ENCODE peak calls at places on chromosome 3, in nine cellular contexts. One of them, this sample, is unnamed. For H3K4me1, the result is how much of the 10 kb centered on the place peaks cover.

GRCh38 chr3:183591881-183592521 is 36.5 kb upstream of the KLHL6 start:
- DNase-seq in sigmoid colon: no peak
- DNase-seq in right lobe of liver: no peak
- DNase-seq in suprapubic skin: no peak
- DNase-seq in body of pancreas: no peak
- DNase-seq in heart left ventricle: no peak
- DNase-seq in spleen: no peak
- DNase-seq in upper lobe of left lung: no peak
- DNase-seq in gastrocnemius medialis: no peak
- DNase-seq in this sample: no peak

GRCh38 chr3:8421267-8421666 is 80.4 kb upstream of the LMCD1 start:
- DNase-seq in spleen: no peak
- DNase-seq in sigmoid colon: no peak
- DNase-seq in right lobe of liver: no peak
- DNase-seq in upper lobe of left lung: no peak
- DNase-seq in heart left ventricle: no peak
- DNase-seq in body of pancreas: no peak
- DNase-seq in gastrocnemius medialis: no peak
- DNase-seq in suprapubic skin: no peak
- DNase-seq in this sample: no peak

GRCh38 chr3:19457449-19457848 is 309.1 kb downstream of the KCNH8 start:
- DNase-seq in heart left ventricle: no peak
- DNase-seq in body of pancreas: no peak
- DNase-seq in upper lobe of left lung: no peak
- DNase-seq in suprapubic skin: no peak
- DNase-seq in sigmoid colon: no peak
- DNase-seq in spleen: no peak
- DNase-seq in gastrocnemius medialis: no peak
- DNase-seq in right lobe of liver: no peak
- DNase-seq in this sample: no peak

GRCh38 chr3:52359116-52359855 is 43.2 kb downstream of the DNAH1 start:
- DNase-seq in right lobe of liver: no peak
- DNase-seq in upper lobe of left lung: peak
- DNase-seq in sigmoid colon: no peak
- DNase-seq in gastrocnemius medialis: no peak
- DNase-seq in body of pancreas: no peak
- DNase-seq in spleen: peak
- DNase-seq in heart left ventricle: no peak
- DNase-seq in suprapubic skin: no peak
- DNase-seq in this sample: no peak

GRCh38 chr3:42874749-42875148 is 930 bp downstream of the CYP8B1 start:
- DNase-seq in sigmoid colon: no peak
- DNase-seq in upper lobe of left lung: no peak
- DNase-seq in body of pancreas: no peak
- DNase-seq in right lobe of liver: no peak
- DNase-seq in suprapubic skin: no peak
- DNase-seq in heart left ventricle: no peak
- DNase-seq in gastrocnemius medialis: no peak
- DNase-seq in spleen: no peak
- DNase-seq in this sample: no peak

GRCh38 chr3:162945626-162946025 is 1449.0 kb downstream of the OTOL1 start:
- DNase-seq in spleen: no peak
- DNase-seq in right lobe of liver: no peak
- DNase-seq in upper lobe of left lung: no peak
- DNase-seq in gastrocnemius medialis: no peak
- DNase-seq in body of pancreas: no peak
- DNase-seq in heart left ventricle: no peak
- DNase-seq in sigmoid colon: no peak
- DNase-seq in suprapubic skin: no peak
- DNase-seq in this sample: no peak

GRCh38 chr3:15801298-15801697 is 3.5 kb upstream of the ANKRD28 start:
- DNase-seq in upper lobe of left lung: no peak
- DNase-seq in spleen: no peak
- DNase-seq in heart left ventricle: no peak
- DNase-seq in suprapubic skin: no peak
- DNase-seq in right lobe of liver: no peak
- DNase-seq in body of pancreas: no peak
- DNase-seq in gastrocnemius medialis: no peak
- DNase-seq in sigmoid colon: no peak
- DNase-seq in this sample: no peak

GRCh38 chr3:25021816-25022215 is 406.2 kb upstream of the RARB start:
- DNase-seq in heart left ventricle: no peak
- DNase-seq in sigmoid colon: no peak
- DNase-seq in spleen: no peak
- DNase-seq in gastrocnemius medialis: no peak
- DNase-seq in right lobe of liver: no peak
- DNase-seq in body of pancreas: no peak
- DNase-seq in suprapubic skin: no peak
- DNase-seq in upper lobe of left lung: no peak
- DNase-seq in this sample: no peak

GRCh38 chr3:16739416-16740091 is 134.3 kb upstream of the DAZL start:
- DNase-seq in sigmoid colon: no peak
- DNase-seq in upper lobe of left lung: no peak
- DNase-seq in heart left ventricle: no peak
- DNase-seq in body of pancreas: no peak
- DNase-seq in gastrocnemius medialis: no peak
- DNase-seq in right lobe of liver: no peak
- DNase-seq in suprapubic skin: no peak
- DNase-seq in spleen: no peak
- DNase-seq in this sample: no peak

GRCh38 chr3:60743631-60744164 is 507.6 kb downstream of the FHIT start:
- DNase-seq in sigmoid colon: no peak
- DNase-seq in right lobe of liver: no peak
- DNase-seq in suprapubic skin: no peak
- DNase-seq in spleen: no peak
- DNase-seq in gastrocnemius medialis: no peak
- DNase-seq in upper lobe of left lung: no peak
- DNase-seq in body of pancreas: no peak
- DNase-seq in heart left ventricle: peak
- DNase-seq in this sample: peak

GRCh38 chr3:175518459-175518858 is 659.3 kb downstream of the NAALADL2 start:
- DNase-seq in upper lobe of left lung: no peak
- DNase-seq in right lobe of liver: no peak
- DNase-seq in heart left ventricle: no peak
- DNase-seq in sigmoid colon: no peak
- DNase-seq in gastrocnemius medialis: no peak
- DNase-seq in suprapubic skin: no peak
- DNase-seq in body of pancreas: no peak
- DNase-seq in spleen: no peak
- DNase-seq in this sample: no peak

GRCh38 chr3:7385635-7386034 is 524.7 kb downstream of the GRM7 start:
- DNase-seq in upper lobe of left lung: no peak
- DNase-seq in gastrocnemius medialis: no peak
- DNase-seq in spleen: no peak
- DNase-seq in body of pancreas: no peak
- DNase-seq in suprapubic skin: no peak
- DNase-seq in right lobe of liver: no peak
- DNase-seq in sigmoid colon: no peak
- DNase-seq in heart left ventricle: no peak
- DNase-seq in this sample: no peak

GRCh38 chr3:122519693-122520092 is 5.0 kb upstream of the KPNA1 start:
- DNase-seq in upper lobe of left lung: no peak
- DNase-seq in heart left ventricle: no peak
- DNase-seq in suprapubic skin: no peak
- DNase-seq in gastrocnemius medialis: no peak
- DNase-seq in right lobe of liver: no peak
- DNase-seq in spleen: no peak
- DNase-seq in sigmoid colon: no peak
- DNase-seq in body of pancreas: no peak
- DNase-seq in this sample: no peak

GRCh38 chr3:194689493-194689901 is 3.8 kb downstream of the FAM43A start:
- DNase-seq in sigmoid colon: no peak
- DNase-seq in spleen: peak
- DNase-seq in gastrocnemius medialis: no peak
- DNase-seq in body of pancreas: no peak
- DNase-seq in heart left ventricle: peak
- DNase-seq in upper lobe of left lung: no peak
- DNase-seq in right lobe of liver: no peak
- DNase-seq in suprapubic skin: no peak
- DNase-seq in this sample: no peak
- TF ChIP-seq POLR2A in sigmoid colon: no peak
- TF ChIP-seq POLR2A in spleen: no peak
- TF ChIP-seq POLR2A in gastrocnemius medialis: no peak
- TF ChIP-seq POLR2A in body of pancreas: no peak
- TF ChIP-seq POLR2A in heart left ventricle: no peak
- TF ChIP-seq POLR2A in upper lobe of left lung: no peak
- TF ChIP-seq POLR2A in right lobe of liver: no peak
- TF ChIP-seq POLR2A in suprapubic skin: no peak
- TF ChIP-seq POLR2A in this sample: no peak

DNA sequence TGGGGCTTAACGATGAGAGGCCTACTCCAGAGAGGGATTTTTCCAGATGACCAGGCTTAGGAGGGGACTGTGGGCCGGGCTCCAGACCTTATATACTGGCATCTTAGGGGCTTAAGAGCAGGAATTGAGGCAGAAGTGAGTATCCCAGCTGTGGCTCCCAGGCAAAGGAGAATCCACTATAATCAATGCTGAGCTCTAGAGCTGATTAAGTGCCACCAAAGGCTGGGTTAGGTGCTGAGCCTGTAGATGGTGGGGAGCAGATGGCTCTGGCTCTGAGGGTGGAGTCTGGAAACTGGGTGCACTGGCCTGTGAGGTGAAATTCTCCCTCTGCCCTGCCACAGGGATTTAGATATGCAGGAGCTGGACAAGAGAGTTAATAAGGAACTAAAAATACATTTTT is 23.2 kb downstream of the IRAK2 start:
- DNase-seq in upper lobe of left lung: no peak
- DNase-seq in right lobe of liver: no peak
- DNase-seq in body of pancreas: no peak
- DNase-seq in gastrocnemius medialis: no peak
- DNase-seq in sigmoid colon: no peak
- DNase-seq in spleen: no peak
- DNase-seq in heart left ventricle: no peak
- DNase-seq in suprapubic skin: no peak
- DNase-seq in this sample: no peak
- H3K4me1 ChIP-seq in upper lobe of left lung: half or more
- H3K4me1 ChIP-seq in right lobe of liver: under half
- H3K4me1 ChIP-seq in body of pancreas: half or more
- H3K4me1 ChIP-seq in gastrocnemius medialis: half or more
- H3K4me1 ChIP-seq in sigmoid colon: under half
- H3K4me1 ChIP-seq in spleen: half or more
- H3K4me1 ChIP-seq in heart left ventricle: half or more
- H3K4me1 ChIP-seq in suprapubic skin: half or more
- H3K4me1 ChIP-seq in this sample: under half

DNA sequence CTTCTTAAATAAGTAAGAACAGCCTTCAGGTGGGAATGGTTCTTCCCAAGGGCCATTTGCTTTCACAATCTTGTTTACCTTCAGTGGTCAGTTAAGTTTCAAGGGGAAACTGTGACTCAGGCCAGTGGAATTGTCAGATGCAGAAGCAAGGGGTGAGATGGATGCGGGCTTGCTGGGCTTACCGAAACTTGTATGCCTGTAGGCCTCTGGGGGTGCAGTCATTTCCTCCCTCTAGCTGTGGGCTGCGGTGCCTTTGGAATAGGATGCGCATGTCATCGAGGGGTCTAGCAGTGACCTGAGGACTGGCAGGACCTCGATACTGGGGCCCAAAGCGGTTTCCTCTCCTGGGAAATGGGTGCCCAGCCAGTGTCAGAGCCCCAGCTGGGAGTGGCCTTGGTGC is 121.6 kb downstream of the EEFSEC start:
- DNase-seq in body of pancreas: no peak
- DNase-seq in right lobe of liver: no peak
- DNase-seq in upper lobe of left lung: no peak
- DNase-seq in heart left ventricle: no peak
- DNase-seq in suprapubic skin: no peak
- DNase-seq in gastrocnemius medialis: no peak
- DNase-seq in sigmoid colon: no peak
- DNase-seq in spleen: no peak
- DNase-seq in this sample: no peak
- TF ChIP-seq CTCF in body of pancreas: no peak
- TF ChIP-seq CTCF in right lobe of liver: no peak
- TF ChIP-seq CTCF in upper lobe of left lung: no peak
- TF ChIP-seq CTCF in heart left ventricle: no peak
- TF ChIP-seq CTCF in suprapubic skin: no peak
- TF ChIP-seq CTCF in gastrocnemius medialis: no peak
- TF ChIP-seq CTCF in sigmoid colon: no peak
- TF ChIP-seq CTCF in spleen: no peak
- TF ChIP-seq CTCF in this sample: no peak

GRCh38 chr3:98594630-98594961 is 1.2 kb upstream of the CPOX start:
- DNase-seq in spleen: no peak
- DNase-seq in gastrocnemius medialis: no peak
- DNase-seq in suprapubic skin: no peak
- DNase-seq in body of pancreas: no peak
- DNase-seq in upper lobe of left lung: no peak
- DNase-seq in right lobe of liver: no peak
- DNase-seq in heart left ventricle: no peak
- DNase-seq in sigmoid colon: no peak
- DNase-seq in this sample: no peak

GRCh38 chr3:98592345-98592935 is 971 bp downstream of the CPOX start:
- DNase-seq in gastrocnemius medialis: no peak
- DNase-seq in sigmoid colon: no peak
- DNase-seq in body of pancreas: no peak
- DNase-seq in upper lobe of left lung: no peak
- DNase-seq in heart left ventricle: no peak
- DNase-seq in spleen: no peak
- DNase-seq in right lobe of liver: no peak
- DNase-seq in suprapubic skin: no peak
- DNase-seq in this sample: no peak

GRCh38 chr3:98596902-98597500 is 3.6 kb upstream of the CPOX start:
- DNase-seq in upper lobe of left lung: no peak
- DNase-seq in right lobe of liver: no peak
- DNase-seq in gastrocnemius medialis: no peak
- DNase-seq in sigmoid colon: no peak
- DNase-seq in heart left ventricle: no peak
- DNase-seq in suprapubic skin: no peak
- DNase-seq in body of pancreas: no peak
- DNase-seq in spleen: no peak
- DNase-seq in this sample: no peak

GRCh38 chr3:98596087-98596486 is 2.7 kb upstream of the CPOX start:
- DNase-seq in heart left ventricle: no peak
- DNase-seq in gastrocnemius medialis: no peak
- DNase-seq in body of pancreas: no peak
- DNase-seq in spleen: no peak
- DNase-seq in upper lobe of left lung: no peak
- DNase-seq in right lobe of liver: no peak
- DNase-seq in sigmoid colon: no peak
- DNase-seq in suprapubic skin: no peak
- DNase-seq in this sample: no peak

DNA sequence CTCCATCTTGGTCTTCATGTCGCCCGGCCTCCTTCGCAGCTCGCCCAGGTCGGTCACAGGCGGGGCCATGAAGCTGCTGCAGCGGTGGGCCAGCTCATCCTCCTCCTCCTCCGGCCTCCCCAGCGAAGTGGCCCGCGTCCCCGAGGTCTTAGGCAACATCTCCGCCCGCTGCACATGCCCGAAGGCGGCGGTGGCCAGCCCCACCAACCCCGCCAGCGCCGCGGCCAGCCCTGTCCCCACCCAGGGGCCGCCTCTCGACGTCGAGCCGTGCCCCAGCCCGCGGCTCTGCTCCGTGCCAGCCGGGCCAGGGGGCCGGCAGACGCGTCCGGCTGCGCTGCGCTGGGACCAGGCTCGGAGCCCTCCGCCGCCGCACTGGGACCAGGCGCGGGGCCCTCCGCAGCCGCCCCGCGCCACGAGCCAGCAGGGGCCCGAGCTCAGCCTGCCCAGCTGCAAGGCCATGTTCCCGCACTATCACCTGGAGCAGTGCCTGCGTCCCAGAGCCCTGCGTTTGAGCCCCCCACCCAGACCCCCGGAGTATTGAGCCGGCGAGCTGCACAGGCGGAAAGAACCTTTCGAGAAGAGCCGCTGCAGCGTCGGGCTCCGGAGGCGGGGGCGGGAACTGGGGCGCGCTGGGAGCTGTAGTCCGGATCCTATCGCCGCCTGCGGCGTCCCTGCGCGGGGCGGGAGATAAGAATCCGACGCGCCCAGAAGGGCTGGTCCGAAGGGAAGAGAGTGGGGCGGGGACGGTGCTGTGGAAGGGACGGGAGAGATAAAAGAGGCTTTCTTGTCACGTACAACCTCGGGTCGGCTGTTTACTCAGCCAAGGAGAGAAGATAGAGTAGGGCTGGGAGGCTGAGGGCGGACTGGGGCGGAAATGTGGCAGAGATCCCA is at the start of gene CPOX:
- DNase-seq in gastrocnemius medialis: peak
- DNase-seq in right lobe of liver: peak
- DNase-seq in heart left ventricle: peak
- DNase-seq in suprapubic skin: peak
- DNase-seq in body of pancreas: peak
- DNase-seq in spleen: peak
- DNase-seq in upper lobe of left lung: peak
- DNase-seq in sigmoid colon: peak
- DNase-seq in this sample: peak
- TF ChIP-seq POLR2A in gastrocnemius medialis: peak
- TF ChIP-seq POLR2A in right lobe of liver: peak
- TF ChIP-seq POLR2A in heart left ventricle: no peak
- TF ChIP-seq POLR2A in suprapubic skin: no peak
- TF ChIP-seq POLR2A in body of pancreas: peak
- TF ChIP-seq POLR2A in spleen: no peak
- TF ChIP-seq POLR2A in upper lobe of left lung: peak
- TF ChIP-seq POLR2A in sigmoid colon: no peak
- TF ChIP-seq POLR2A in this sample: no peak

This sample was measured in esophagus muscularis mucosa.